ENCODE peak calls at places on chromosomes 3 and 15, in four cellular contexts. One of them, this sample, is unnamed.

GRCh38 chr15:67090297-67091072 is 25.1 kb downstream of the SMAD3 start:
- DNase-seq in neural progenitor cell: no peak
- DNase-seq in fibroblast of pulmonary artery: no peak
- DNase-seq in OCI-LY7: no peak
- DNase-seq in this sample: no peak

GRCh38 chr15:91168457-91168856 is 68.4 kb downstream of the SV2B start:
- DNase-seq in fibroblast of pulmonary artery: no peak
- DNase-seq in OCI-LY7: no peak
- DNase-seq in neural progenitor cell: no peak
- DNase-seq in this sample: no peak

GRCh38 chr15:48084759-48085420 is 35.9 kb upstream of the SLC24A5 start:
- DNase-seq in OCI-LY7: peak
- DNase-seq in neural progenitor cell: peak
- DNase-seq in fibroblast of pulmonary artery: peak
- DNase-seq in this sample: no peak

GRCh38 chr15:90866161-90866715 is 2.1 kb upstream of the FURIN start:
- DNase-seq in OCI-LY7: no peak
- DNase-seq in neural progenitor cell: no peak
- DNase-seq in fibroblast of pulmonary artery: no peak
- DNase-seq in this sample: no peak

GRCh38 chr15:48566669-48567068 is 78.8 kb downstream of the FBN1 start:
- DNase-seq in neural progenitor cell: no peak
- DNase-seq in fibroblast of pulmonary artery: peak
- DNase-seq in OCI-LY7: no peak
- DNase-seq in this sample: no peak

GRCh38 chr15:39495871-39496459 is 84.9 kb upstream of the THBS1 start:
- DNase-seq in OCI-LY7: no peak
- DNase-seq in neural progenitor cell: no peak
- DNase-seq in fibroblast of pulmonary artery: peak
- DNase-seq in this sample: no peak

GRCh38 chr3:40924559-40925058 is 274.7 kb upstream of the CTNNB1 start:
- DNase-seq in neural progenitor cell: no peak
- DNase-seq in OCI-LY7: no peak
- DNase-seq in fibroblast of pulmonary artery: no peak
- DNase-seq in this sample: no peak

GRCh38 chr3:76181213-76181612 is 395.9 kb upstream of the ZNF717 start:
- DNase-seq in neural progenitor cell: no peak
- DNase-seq in OCI-LY7: no peak
- DNase-seq in fibroblast of pulmonary artery: no peak
- DNase-seq in this sample: no peak

GRCh38 chr3:47002490-47003410 is 23.3 kb downstream of the NBEAL2 start:
- DNase-seq in neural progenitor cell: peak
- DNase-seq in fibroblast of pulmonary artery: no peak
- DNase-seq in OCI-LY7: no peak
- DNase-seq in this sample: no peak

GRCh38 chr3:11678735-11679134 is 35.0 kb upstream of the VGLL4 start:
- DNase-seq in neural progenitor cell: no peak
- DNase-seq in fibroblast of pulmonary artery: no peak
- DNase-seq in OCI-LY7: no peak
- DNase-seq in this sample: no peak

GRCh38 chr3:62229908-62230307 is 143.4 kb downstream of the FEZF2 start:
- DNase-seq in fibroblast of pulmonary artery: peak
- DNase-seq in neural progenitor cell: peak
- DNase-seq in OCI-LY7: no peak
- DNase-seq in this sample: no peak

GRCh38 chr3:27279153-27279552 is 90.0 kb downstream of the NEK10 start:
- DNase-seq in fibroblast of pulmonary artery: peak
- DNase-seq in OCI-LY7: no peak
- DNase-seq in neural progenitor cell: peak
- DNase-seq in this sample: no peak

GRCh38 chr15:74885461-74885860 is 4.4 kb upstream of the MPI start:
- DNase-seq in fibroblast of pulmonary artery: no peak
- DNase-seq in neural progenitor cell: no peak
- DNase-seq in OCI-LY7: no peak
- DNase-seq in this sample: no peak

GRCh38 chr3:15974647-15975046 is 176.9 kb upstream of the ANKRD28 start:
- DNase-seq in OCI-LY7: peak
- DNase-seq in fibroblast of pulmonary artery: no peak
- DNase-seq in neural progenitor cell: peak
- DNase-seq in this sample: no peak

GRCh38 chr3:170523248-170523647 is 62.6 kb downstream of the SLC7A14 start:
- DNase-seq in fibroblast of pulmonary artery: peak
- DNase-seq in OCI-LY7: no peak
- DNase-seq in neural progenitor cell: no peak
- DNase-seq in this sample: no peak

GRCh38 chr3:47421741-47422649 is 41.2 kb downstream of the PTPN23 start:
- DNase-seq in neural progenitor cell: no peak
- DNase-seq in fibroblast of pulmonary artery: peak
- DNase-seq in OCI-LY7: no peak
- DNase-seq in this sample: peak

GRCh38 chr15:99727330-99727729 is 5.9 kb downstream of the LYSMD4 start:
- DNase-seq in fibroblast of pulmonary artery: no peak
- DNase-seq in neural progenitor cell: no peak
- DNase-seq in OCI-LY7: no peak
- DNase-seq in this sample: no peak

GRCh38 chr3:23567917-23568316 is 237.8 kb upstream of the UBE2E1 start:
- DNase-seq in neural progenitor cell: no peak
- DNase-seq in OCI-LY7: no peak
- DNase-seq in fibroblast of pulmonary artery: peak
- DNase-seq in this sample: no peak

GRCh38 chr15:73273181-73274002 is 95.4 kb downstream of the HCN4 start:
- DNase-seq in OCI-LY7: peak
- DNase-seq in fibroblast of pulmonary artery: peak
- DNase-seq in neural progenitor cell: peak
- DNase-seq in this sample: peak

GRCh38 chr3:21326704-21327103 is 424.3 kb downstream of the ZNF385D start:
- DNase-seq in fibroblast of pulmonary artery: peak
- DNase-seq in OCI-LY7: no peak
- DNase-seq in neural progenitor cell: peak
- DNase-seq in this sample: no peak
- TF ChIP-seq CTCF in fibroblast of pulmonary artery: no peak
- TF ChIP-seq CTCF in OCI-LY7: no peak
- TF ChIP-seq CTCF in neural progenitor cell: no peak
- TF ChIP-seq CTCF in this sample: no peak

DNA sequence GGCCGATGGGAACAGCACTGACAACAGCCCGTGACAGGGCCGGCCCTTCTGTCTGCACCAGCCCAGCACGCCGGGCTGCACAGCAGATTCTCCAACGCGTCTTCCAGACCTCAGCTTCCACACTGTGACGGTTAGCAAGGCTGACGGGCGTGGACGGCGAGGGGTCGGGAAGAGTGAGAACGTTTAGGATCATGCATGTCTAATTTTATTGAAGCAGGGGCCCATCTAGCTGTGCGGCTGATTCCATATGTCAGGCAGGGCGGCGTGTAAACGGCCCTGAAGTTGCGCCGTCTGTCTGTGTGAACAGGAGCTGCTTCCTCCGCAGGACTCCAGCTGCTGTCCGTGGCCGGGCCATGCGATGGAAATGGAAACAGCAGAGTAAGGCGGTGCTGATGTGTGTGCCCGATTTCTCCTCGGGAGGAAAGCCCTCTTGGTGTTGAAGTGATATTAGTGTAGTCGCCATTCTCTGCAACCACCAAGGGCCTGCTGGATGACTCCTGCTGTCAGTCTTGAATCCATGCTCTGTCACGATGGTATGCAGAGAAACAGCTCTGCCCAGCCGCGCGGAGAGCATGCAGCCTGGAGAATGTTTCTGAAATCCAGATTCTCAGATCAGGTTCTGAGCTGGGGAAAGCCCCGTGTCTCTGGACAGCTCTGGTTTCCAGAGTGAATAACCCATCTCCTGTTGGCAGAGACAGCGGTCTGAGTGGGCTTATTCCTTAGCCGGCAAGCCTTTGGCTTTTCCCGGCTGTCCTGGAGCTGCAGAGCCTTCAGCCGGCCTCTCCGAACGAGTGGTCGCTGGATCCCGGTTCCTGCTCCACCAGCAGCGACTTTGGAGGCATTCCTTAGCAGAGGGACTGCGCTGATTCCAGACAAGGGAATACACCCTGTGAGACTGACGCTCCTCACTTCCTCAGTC is 158.1 kb upstream of the UBE3A start:
- DNase-seq in OCI-LY7: no peak
- DNase-seq in neural progenitor cell: no peak
- DNase-seq in fibroblast of pulmonary artery: no peak
- DNase-seq in this sample: no peak
- TF ChIP-seq CTCF in OCI-LY7: no peak
- TF ChIP-seq CTCF in neural progenitor cell: no peak
- TF ChIP-seq CTCF in fibroblast of pulmonary artery: no peak
- TF ChIP-seq CTCF in this sample: no peak

DNA sequence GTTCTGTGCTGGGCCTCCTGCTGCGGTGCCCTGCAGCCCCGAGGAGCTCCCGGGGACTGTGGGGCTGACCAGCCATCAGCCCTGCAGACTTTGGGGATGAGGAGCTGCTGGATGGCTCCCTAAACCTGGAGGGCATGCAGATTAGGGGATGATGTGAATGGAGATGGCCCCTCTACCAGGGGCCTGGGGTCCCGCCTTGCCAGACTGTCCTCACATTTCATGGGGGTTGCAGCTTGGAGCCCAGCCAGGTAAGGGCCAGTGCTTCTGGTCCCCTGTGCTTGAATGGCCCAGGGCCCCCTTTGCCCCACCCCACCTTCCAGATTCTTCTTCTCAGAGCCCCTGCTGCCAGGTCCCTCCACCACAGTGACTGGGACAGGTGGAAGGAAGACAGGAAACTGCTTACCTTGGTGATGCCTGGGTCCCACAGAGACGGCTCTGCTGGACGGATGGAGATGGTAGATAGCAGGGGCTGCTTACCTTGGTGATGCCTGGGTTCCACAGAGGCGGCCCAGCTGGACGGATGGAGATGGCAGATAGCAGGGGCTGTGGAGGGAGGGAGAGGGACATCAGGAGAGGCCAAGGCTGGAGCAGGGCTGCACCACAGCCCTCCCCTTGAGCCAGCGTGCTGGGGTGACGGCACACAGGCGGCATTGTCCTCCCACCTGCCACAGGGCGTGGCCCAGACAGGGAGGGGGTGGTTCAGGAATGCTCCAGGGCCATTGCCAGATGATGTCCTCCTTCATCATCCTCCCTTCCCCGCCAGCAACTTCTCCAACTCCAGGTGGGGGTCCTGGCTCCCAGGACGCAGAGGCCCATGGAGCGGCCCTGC is at the start of gene SPTBN5:
- DNase-seq in fibroblast of pulmonary artery: no peak
- DNase-seq in neural progenitor cell: no peak
- DNase-seq in OCI-LY7: no peak
- DNase-seq in this sample: no peak
- TF ChIP-seq CTCF in fibroblast of pulmonary artery: no peak
- TF ChIP-seq CTCF in neural progenitor cell: no peak
- TF ChIP-seq CTCF in OCI-LY7: no peak
- TF ChIP-seq CTCF in this sample: no peak

DNA sequence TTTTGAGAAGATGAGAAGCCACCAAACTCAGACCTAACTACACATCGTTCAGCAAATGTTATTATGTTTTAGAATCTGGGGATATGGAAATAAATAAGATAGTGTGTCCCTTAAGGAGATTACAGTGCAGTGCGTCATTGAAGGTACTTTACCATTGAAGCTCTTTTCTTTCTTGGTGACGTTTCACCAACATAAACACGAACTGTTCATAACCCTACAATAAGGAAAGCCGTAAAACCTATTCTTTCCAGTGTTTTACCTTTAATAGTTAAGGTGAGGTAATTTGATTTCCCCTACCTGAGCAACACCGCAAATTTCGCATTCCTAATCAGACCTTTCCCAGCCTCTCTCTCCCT is 818 bp downstream of the CCDC66 start:
- DNase-seq in OCI-LY7: no peak
- DNase-seq in neural progenitor cell: no peak
- DNase-seq in fibroblast of pulmonary artery: peak
- DNase-seq in this sample: no peak
- TF ChIP-seq CTCF in OCI-LY7: peak
- TF ChIP-seq CTCF in neural progenitor cell: no peak
- TF ChIP-seq CTCF in fibroblast of pulmonary artery: no peak
- TF ChIP-seq CTCF in this sample: peak

GRCh38 chr15:94081829-94082228 is 149.5 kb upstream of the MCTP2 start:
- DNase-seq in fibroblast of pulmonary artery: no peak
- DNase-seq in neural progenitor cell: no peak
- DNase-seq in OCI-LY7: no peak
- DNase-seq in this sample: no peak
- TF ChIP-seq CTCF in fibroblast of pulmonary artery: no peak
- TF ChIP-seq CTCF in neural progenitor cell: no peak
- TF ChIP-seq CTCF in OCI-LY7: no peak
- TF ChIP-seq CTCF in this sample: no peak

DNA sequence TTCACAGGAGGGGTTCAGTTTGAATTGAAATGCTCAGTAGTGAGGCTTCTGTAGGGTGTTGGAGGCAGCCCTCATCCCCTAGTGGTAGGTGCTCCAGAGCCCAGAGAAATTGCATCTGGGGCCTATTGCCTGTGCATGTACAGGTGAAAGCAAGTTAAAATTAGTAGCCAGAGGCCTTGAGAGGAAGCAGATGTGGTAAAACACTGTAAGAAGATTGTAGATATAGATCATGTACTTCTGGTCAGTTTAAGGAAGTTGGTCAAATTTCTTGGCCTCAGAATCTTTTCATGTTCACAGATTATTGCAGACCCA is 34.6 kb downstream of the IGSF10 start:
- DNase-seq in OCI-LY7: peak
- DNase-seq in neural progenitor cell: no peak
- DNase-seq in fibroblast of pulmonary artery: no peak
- DNase-seq in this sample: peak
- TF ChIP-seq CTCF in OCI-LY7: peak
- TF ChIP-seq CTCF in neural progenitor cell: no peak
- TF ChIP-seq CTCF in fibroblast of pulmonary artery: peak
- TF ChIP-seq CTCF in this sample: no peak

DNA sequence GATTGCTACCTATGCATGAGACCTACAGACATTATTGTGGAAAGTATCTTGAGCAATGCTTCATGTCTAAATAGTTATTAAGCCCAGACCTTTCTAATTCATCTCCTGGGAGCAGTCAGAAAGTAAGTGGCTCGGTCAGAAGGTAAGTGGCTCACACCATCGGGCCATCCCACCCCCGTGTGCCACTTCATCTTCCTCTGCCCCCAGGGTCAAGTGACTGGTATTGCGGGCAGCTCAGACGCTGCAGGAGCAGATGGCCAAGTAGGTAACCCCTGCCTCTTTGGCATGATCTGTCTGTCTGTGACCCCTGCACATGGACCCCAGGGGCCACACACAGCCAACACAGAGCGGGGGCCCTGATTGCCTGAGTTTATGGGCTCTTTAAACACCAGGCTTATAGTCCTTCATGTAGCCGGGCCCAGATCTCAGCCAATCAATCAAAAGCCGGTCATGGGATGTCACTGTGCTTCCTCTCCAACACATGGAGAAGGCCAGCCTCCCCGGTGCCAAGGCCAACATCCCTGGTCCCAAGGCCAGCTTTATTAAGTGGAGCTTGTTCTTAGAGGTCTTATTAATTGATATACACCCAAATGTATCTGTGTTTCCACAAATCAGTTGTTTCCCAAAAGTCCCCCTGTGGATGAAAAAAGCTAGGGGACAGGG is 42.9 kb downstream of the LARP6 start:
- DNase-seq in neural progenitor cell: no peak
- DNase-seq in fibroblast of pulmonary artery: no peak
- DNase-seq in OCI-LY7: no peak
- DNase-seq in this sample: no peak
- TF ChIP-seq CTCF in neural progenitor cell: no peak
- TF ChIP-seq CTCF in fibroblast of pulmonary artery: no peak
- TF ChIP-seq CTCF in OCI-LY7: no peak
- TF ChIP-seq CTCF in this sample: no peak

This sample was measured in activated CD8-positive, alpha-beta T cell treated with anti-CD3 and anti-CD28 coated beads for 36 hours.